ENCODE peak calls at places on chromosome 1, in five cellular contexts. One of them, this sample, is unnamed.

GRCh38 chr1:15201849-15202551 is 45.0 kb upstream of the FHAD1 start:
- DNase-seq in non-pigmented ciliary epithelial cell: no peak
- DNase-seq in mesothelial cell of epicardium: no peak
- DNase-seq in DMS79 treated with DMSO at 0.1 percent for 48 hours: no peak
- DNase-seq in epithelial cell of esophagus: peak
- DNase-seq in this sample: peak

GRCh38 chr1:54254055-54254454 is 54.1 kb downstream of the MRPL37 start:
- DNase-seq in epithelial cell of esophagus: peak
- DNase-seq in DMS79 treated with DMSO at 0.1 percent for 48 hours: no peak
- DNase-seq in non-pigmented ciliary epithelial cell: no peak
- DNase-seq in mesothelial cell of epicardium: no peak
- DNase-seq in this sample: no peak

GRCh38 chr1:233114159-233114558 is 163.7 kb downstream of the NTPCR start:
- DNase-seq in non-pigmented ciliary epithelial cell: no peak
- DNase-seq in DMS79 treated with DMSO at 0.1 percent for 48 hours: no peak
- DNase-seq in epithelial cell of esophagus: peak
- DNase-seq in mesothelial cell of epicardium: no peak
- DNase-seq in this sample: peak

GRCh38 chr1:7975212-7975865 is 13.8 kb downstream of the PARK7 start:
- DNase-seq in DMS79 treated with DMSO at 0.1 percent for 48 hours: peak
- DNase-seq in non-pigmented ciliary epithelial cell: no peak
- DNase-seq in epithelial cell of esophagus: peak
- DNase-seq in mesothelial cell of epicardium: peak
- DNase-seq in this sample: peak

GRCh38 chr1:6127587-6128163 is 52.4 kb downstream of the CHD5 start:
- DNase-seq in epithelial cell of esophagus: peak
- DNase-seq in mesothelial cell of epicardium: peak
- DNase-seq in DMS79 treated with DMSO at 0.1 percent for 48 hours: no peak
- DNase-seq in non-pigmented ciliary epithelial cell: no peak
- DNase-seq in this sample: peak

GRCh38 chr1:103266036-103266435 is 157.7 kb upstream of the COL11A1 start:
- DNase-seq in non-pigmented ciliary epithelial cell: no peak
- DNase-seq in mesothelial cell of epicardium: no peak
- DNase-seq in epithelial cell of esophagus: no peak
- DNase-seq in DMS79 treated with DMSO at 0.1 percent for 48 hours: no peak
- DNase-seq in this sample: no peak

GRCh38 chr1:205748398-205749093 is 1.4 kb downstream of the NUCKS1 start:
- DNase-seq in non-pigmented ciliary epithelial cell: no peak
- DNase-seq in epithelial cell of esophagus: peak
- DNase-seq in DMS79 treated with DMSO at 0.1 percent for 48 hours: peak
- DNase-seq in mesothelial cell of epicardium: no peak
- DNase-seq in this sample: no peak

GRCh38 chr1:112172294-112172882 is 182.9 kb upstream of the KCND3 start:
- DNase-seq in non-pigmented ciliary epithelial cell: peak
- DNase-seq in epithelial cell of esophagus: peak
- DNase-seq in DMS79 treated with DMSO at 0.1 percent for 48 hours: no peak
- DNase-seq in mesothelial cell of epicardium: peak
- DNase-seq in this sample: peak

GRCh38 chr1:86537928-86538695 is 8.8 kb upstream of the CLCA4 start:
- DNase-seq in mesothelial cell of epicardium: no peak
- DNase-seq in epithelial cell of esophagus: no peak
- DNase-seq in DMS79 treated with DMSO at 0.1 percent for 48 hours: no peak
- DNase-seq in non-pigmented ciliary epithelial cell: no peak
- DNase-seq in this sample: no peak

GRCh38 chr1:226132731-226133503 is 53.6 kb downstream of the ACBD3 start:
- DNase-seq in non-pigmented ciliary epithelial cell: no peak
- DNase-seq in DMS79 treated with DMSO at 0.1 percent for 48 hours: no peak
- DNase-seq in epithelial cell of esophagus: peak
- DNase-seq in mesothelial cell of epicardium: no peak
- DNase-seq in this sample: no peak

GRCh38 chr1:27581823-27582243 is 22.1 kb downstream of the AHDC1 start:
- DNase-seq in epithelial cell of esophagus: no peak
- DNase-seq in non-pigmented ciliary epithelial cell: no peak
- DNase-seq in mesothelial cell of epicardium: no peak
- DNase-seq in DMS79 treated with DMSO at 0.1 percent for 48 hours: no peak
- DNase-seq in this sample: no peak

GRCh38 chr1:37442644-37443043 is 31.7 kb upstream of the ZC3H12A start:
- DNase-seq in epithelial cell of esophagus: no peak
- DNase-seq in DMS79 treated with DMSO at 0.1 percent for 48 hours: no peak
- DNase-seq in non-pigmented ciliary epithelial cell: no peak
- DNase-seq in mesothelial cell of epicardium: no peak
- DNase-seq in this sample: no peak

GRCh38 chr1:40232444-40232843 is 15.3 kb upstream of the TMCO2 start:
- DNase-seq in DMS79 treated with DMSO at 0.1 percent for 48 hours: no peak
- DNase-seq in mesothelial cell of epicardium: no peak
- DNase-seq in epithelial cell of esophagus: no peak
- DNase-seq in non-pigmented ciliary epithelial cell: no peak
- DNase-seq in this sample: no peak

GRCh38 chr1:230791986-230792564 is 44.9 kb downstream of the CAPN9 start:
- DNase-seq in mesothelial cell of epicardium: no peak
- DNase-seq in non-pigmented ciliary epithelial cell: no peak
- DNase-seq in epithelial cell of esophagus: no peak
- DNase-seq in DMS79 treated with DMSO at 0.1 percent for 48 hours: no peak
- DNase-seq in this sample: no peak

GRCh38 chr1:243842978-243843490 is 7.0 kb downstream of the AKT3 start:
- DNase-seq in mesothelial cell of epicardium: no peak
- DNase-seq in non-pigmented ciliary epithelial cell: peak
- DNase-seq in DMS79 treated with DMSO at 0.1 percent for 48 hours: no peak
- DNase-seq in epithelial cell of esophagus: peak
- DNase-seq in this sample: peak

GRCh38 chr1:229907884-229908633 is 159.0 kb upstream of the GALNT2 start:
- DNase-seq in DMS79 treated with DMSO at 0.1 percent for 48 hours: no peak
- DNase-seq in non-pigmented ciliary epithelial cell: no peak
- DNase-seq in epithelial cell of esophagus: no peak
- DNase-seq in mesothelial cell of epicardium: no peak
- DNase-seq in this sample: no peak